ENCODE peak calls at places on chromosomes 12 and 14, in five cellular contexts. E is effector CD4-positive, alpha-beta T cell; T is tibial artery; N is anterior cingulate cortex; Z is NCI-H1436. B is an unnamed sample.

GRCh38 chr14:70934084-70934483 is 26.8 kb downstream of the PCNX1 start:
- DNase-seq in Z (no peak), N (no peak), E (no peak), T (no peak), B (no peak)

GRCh38 chr14:23469906-23470403 is 452 bp downstream of the NGDN start:
- DNase-seq in Z (no peak), N (no peak), T (no peak), E (no peak), B (peak; percentile 12)

GRCh38 chr12:8065991-8066594 is at the start of gene C3AR1:
- DNase-seq in E (peak; percentile 48), Z (no peak), T (no peak), N (no peak), B (peak; percentile 65)

GRCh38 chr12:113891737-113892520 is 74.2 kb downstream of the RBM19 start:
- DNase-seq in Z (peak; percentile 72), T (no peak), E (no peak), N (no peak), B (no peak)

GRCh38 chr12:116990971-116991966 is 80.5 kb downstream of the FBXW8 start:
- DNase-seq in T (no peak), N (no peak), Z (no peak), E (no peak), B (no peak)

GRCh38 chr14:94946244-94946643 is 176.3 kb upstream of the GSC start:
- DNase-seq in T (no peak), N (no peak), Z (no peak), E (no peak), B (no peak)

GRCh38 chr14:37655418-37655817 is 60.0 kb downstream of the TTC6 start:
- DNase-seq in N (no peak), Z (no peak), E (no peak), T (no peak), B (no peak)

GRCh38 chr12:80602455-80602854 is 105.0 kb upstream of the MYF6 start:
- DNase-seq in T (no peak), Z (no peak), E (no peak), N (no peak), B (no peak)

GRCh38 chr12:111409403-111410228 is 3.9 kb downstream of the SH2B3 start:
- DNase-seq in Z (no peak), N (no peak), T (peak; percentile 53), E (no peak), B (peak; percentile 49)

GRCh38 chr14:57182760-57183503 is 85.8 kb downstream of the EXOC5 start:
- DNase-seq in N (no peak), E (no peak), Z (peak; percentile 38), T (no peak), B (no peak)

GRCh38 chr12:8081228-8081920 is 700 bp upstream of the NECAP1 start:
- DNase-seq in T (no peak), Z (no peak), E (peak; percentile 14), N (no peak), B (peak; percentile 43)

GRCh38 chr14:65850429-65851145 is 438.1 kb downstream of the FUT8 start:
- DNase-seq in E (peak; percentile 29), Z (no peak), T (no peak), N (no peak), B (peak; percentile 58)

GRCh38 chr12:95417372-95417771 is 56.6 kb upstream of the METAP2 start:
- DNase-seq in N (no peak), E (no peak), T (no peak), Z (no peak), B (no peak)

GRCh38 chr14:59190372-59190771 is 1.9 kb downstream of the DAAM1 start:
- DNase-seq in E (no peak), T (no peak), Z (no peak), N (no peak), B (no peak)

GRCh38 chr14:50533314-50533705 is 941 bp upstream of the MAP4K5 start:
- DNase-seq in E (no peak), Z (no peak), T (no peak), N (no peak), B (no peak)

GRCh38 chr12:31466768-31467167 is 124.2 kb downstream of the DENND5B start:
- DNase-seq in E (no peak), Z (no peak), N (no peak), T (no peak), B (no peak)

GRCh38 chr12:80551897-80552296 is 107.9 kb downstream of the PTPRQ start:
- DNase-seq in Z (no peak), N (no peak), T (no peak), E (no peak), B (no peak)

GRCh38 chr14:76672123-76672522 is 89.1 kb upstream of the VASH1 start:
- DNase-seq in Z (no peak), N (no peak), E (no peak), T (no peak), B (no peak)

GRCh38 chr14:34275038-34275437 is 187.0 kb downstream of the SPTSSA start:
- DNase-seq in N (no peak), T (no peak), E (no peak), Z (no peak), B (no peak)

GRCh38 chr12:386651-387050 is 2.5 kb downstream of the KDM5A start:
- DNase-seq in T (no peak), Z (no peak), N (no peak), E (no peak), B (no peak)

B was measured in naive thymus-derived CD4-positive, alpha-beta T cell.